ENCODE peak calls at places on chromosomes 2 and 18, in five cellular contexts. Z is K562, M is AG10803, W is GM12865, U is PC-3. D is an unnamed sample.

GRCh38 chr2:31945572-31945935 is 65.3 kb downstream of the MEMO1 start:
- DNase-seq in W (no peak), Z (peak; percentile 24), U (peak; percentile 30), M (peak; percentile 16), D (peak; percentile 60)

GRCh38 chr2:151439127-151439526 is 29.4 kb downstream of the RIF1 start:
- DNase-seq in W (no peak), U (no peak), M (no peak), Z (no peak), D (no peak)

GRCh38 chr2:54114936-54115283 is 505 bp upstream of the ACYP2 start:
- DNase-seq in W (no peak), Z (no peak), U (no peak), M (no peak), D (no peak)

GRCh38 chr2:109398616-109399015 is 215.2 kb downstream of the SEPTIN10 start:
- DNase-seq in U (no peak), M (no peak), Z (no peak), W (no peak), D (no peak)

GRCh38 chr2:128381001-128381938 is 62.6 kb upstream of the HS6ST1 start:
- DNase-seq in U (no peak), M (no peak), Z (no peak), W (no peak), D (no peak)

GRCh38 chr18:1760901-1761300 is 810.4 kb downstream of the METTL4 start:
- DNase-seq in U (peak; percentile 85), M (no peak), W (no peak), Z (no peak), D (no peak)

GRCh38 chr2:28976584-28976983 is 4.5 kb upstream of the TOGARAM2 start:
- DNase-seq in M (peak; percentile 18), Z (no peak), W (no peak), U (peak; percentile 93), D (peak; percentile 40)

GRCh38 chr2:188974184-188974583 is at the start of gene COL3A1:
- DNase-seq in M (peak; percentile 81), W (no peak), Z (no peak), U (no peak), D (peak; percentile 96)

GRCh38 chr2:17892726-17893534 is 14.5 kb downstream of the KCNS3 start:
- DNase-seq in Z (no peak), U (peak; percentile 24), W (no peak), M (no peak), D (no peak)

DNA sequence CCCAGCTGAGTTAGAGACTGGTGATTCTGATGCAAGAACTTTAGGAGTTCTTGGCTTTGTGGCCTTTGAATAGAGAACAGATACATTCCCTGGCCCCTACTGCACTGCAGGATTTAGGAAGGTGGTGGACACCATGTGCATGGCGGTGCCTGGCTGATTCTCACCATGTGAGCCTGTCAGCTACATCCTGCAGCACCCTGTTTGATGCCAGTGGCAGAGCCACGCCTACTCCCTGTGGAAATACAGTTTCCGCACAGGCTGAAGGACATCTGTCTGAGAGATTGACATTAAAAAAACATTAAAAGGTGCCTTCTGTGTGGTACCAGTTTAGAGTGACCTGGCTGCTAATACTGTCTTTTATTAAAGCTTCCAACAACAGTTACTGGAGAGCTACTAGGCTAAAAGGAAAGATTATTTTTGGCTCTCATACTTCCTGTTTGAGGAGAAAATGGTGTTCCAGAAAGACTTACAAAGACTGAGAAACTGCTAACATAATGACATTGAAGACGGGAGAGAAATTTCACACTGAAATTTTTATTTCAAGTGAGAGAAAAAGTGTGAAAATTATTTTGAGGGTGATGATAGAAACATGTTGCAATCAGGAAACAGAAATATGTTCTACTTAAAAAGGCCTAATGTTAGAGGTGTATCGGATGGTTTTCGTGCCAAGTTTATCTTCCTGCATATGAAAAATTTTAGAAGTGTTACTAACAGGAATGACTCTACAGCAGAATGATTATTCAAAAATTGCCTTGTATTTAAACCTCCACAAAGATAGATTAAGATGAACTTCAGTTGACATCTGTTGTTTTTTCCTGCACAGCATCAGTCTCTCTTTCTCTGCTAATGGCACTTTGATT is 50.3 kb downstream of the KCNE4 start:
- DNase-seq in U (no peak), W (no peak), M (no peak), Z (no peak), D (no peak)
- TF ChIP-seq CTCF in U (no peak), W (no peak), M (no peak), Z (no peak), D (no peak)

DNA sequence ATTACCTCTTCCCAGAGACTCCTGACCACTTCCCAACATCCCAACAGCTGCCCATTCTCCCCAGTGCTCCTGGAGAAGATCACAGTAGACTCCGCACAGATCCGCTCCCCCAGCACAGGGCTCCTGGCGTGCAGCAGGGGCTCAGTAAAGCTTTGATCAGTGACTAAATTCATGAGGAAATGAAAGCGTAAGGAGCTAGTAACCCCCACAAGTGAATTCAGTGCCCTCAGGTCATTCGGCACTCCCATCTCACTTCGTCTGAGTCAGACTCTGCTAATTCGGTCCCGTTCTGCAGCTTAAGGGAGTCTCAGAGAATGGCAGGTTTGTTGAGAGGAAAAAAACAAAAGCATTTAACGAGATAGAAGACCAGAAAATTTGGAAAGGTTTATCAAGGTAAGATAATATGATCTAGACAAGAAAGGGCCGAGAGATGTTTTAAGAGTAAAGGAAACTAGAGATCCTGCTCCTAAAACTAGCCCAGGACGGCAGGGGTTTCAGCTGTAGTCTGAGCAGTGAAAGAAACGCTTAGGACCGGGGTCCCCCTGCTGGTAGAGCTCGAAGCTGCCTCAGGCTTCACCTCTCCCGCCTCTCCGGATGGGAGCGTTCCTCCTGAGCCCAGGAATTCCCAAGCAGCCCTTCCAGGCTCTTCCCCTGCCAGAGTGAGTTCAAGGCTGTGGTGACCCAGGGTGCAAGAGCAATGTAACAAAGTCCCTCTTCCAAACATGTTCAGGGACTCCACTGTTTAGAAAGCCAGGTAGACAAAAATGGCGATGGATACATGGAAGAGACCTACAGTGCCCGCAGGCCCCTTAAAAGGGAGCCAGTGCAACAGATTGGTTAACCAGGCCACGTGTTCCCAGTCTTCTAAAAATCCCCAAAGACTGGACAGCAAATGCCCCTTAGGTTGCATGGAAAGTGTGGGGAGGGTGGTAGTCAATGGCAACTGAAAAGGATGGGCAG is 127.3 kb downstream of the DNER start:
- DNase-seq in Z (peak; percentile 46), U (peak; percentile 93), W (peak; percentile 50), M (peak; percentile 73), D (peak; percentile 87)
- H3K4me3 ChIP-seq in Z (no peak overlapping the region), U (peak overlapping the region; percentile 55), W (no peak overlapping the region), M (peak overlapping the region; percentile 41), D (peak overlapping the region; percentile 44)

GRCh38 chr2:65671670-65672069 is 239.3 kb upstream of the SPRED2 start:
- DNase-seq in Z (no peak), W (no peak), M (no peak), U (no peak), D (no peak)

GRCh38 chr2:65669574-65669973 is 237.2 kb upstream of the SPRED2 start:
- DNase-seq in U (no peak), Z (no peak), W (no peak), M (no peak), D (no peak)

GRCh38 chr2:65678779-65679394 is 246.5 kb upstream of the SPRED2 start:
- DNase-seq in U (no peak), W (no peak), Z (no peak), M (no peak), D (no peak)

DNA sequence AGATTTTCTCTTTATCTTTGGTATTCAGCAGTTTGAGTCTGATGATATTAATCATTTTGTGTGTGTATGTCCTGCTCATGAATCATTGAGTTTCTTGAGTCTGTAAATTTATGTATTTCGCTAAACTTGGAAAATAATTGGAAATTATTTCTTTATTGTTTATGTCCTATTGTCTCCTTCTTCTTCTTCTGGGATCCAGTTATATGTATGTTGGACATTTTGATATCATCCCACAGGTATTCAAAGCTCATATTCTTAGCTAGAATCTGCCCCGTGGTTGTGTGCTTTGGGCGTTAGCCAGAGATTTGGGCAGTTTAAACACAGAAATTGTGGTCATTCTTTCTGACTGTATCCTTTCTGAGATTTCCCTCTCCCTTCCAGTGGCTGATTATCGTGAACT is 243.0 kb upstream of the SPRED2 start:
- DNase-seq in U (no peak), W (no peak), M (no peak), Z (no peak), D (no peak)
- TF ChIP-seq CTCF in U (no peak), W (no peak), M (no peak), Z (no peak), D (no peak)

GRCh38 chr2:36184848-36185247 is 170.7 kb upstream of the CRIM1 start:
- DNase-seq in M (no peak), Z (no peak), W (no peak), U (no peak), D (no peak)
- H3K4me3 ChIP-seq in M (no peak overlapping the region), Z (no peak overlapping the region), W (no peak overlapping the region), U (no peak overlapping the region), D (no peak overlapping the region)